ENCODE peak calls at places on chromosomes 2 and 18, in six cellular contexts. One of them, this sample, is unnamed.

GRCh38 chr18:50192903-50193795 is 1.8 kb downstream of the MYO5B start:
- DNase-seq in HCT116: no peak
- DNase-seq in cardiac muscle cell: no peak
- DNase-seq in transverse colon: peak; percentile 42
- DNase-seq in IMR-90: no peak
- DNase-seq in brain microvascular endothelial cell: no peak
- DNase-seq in this sample: no peak

GRCh38 chr18:70058916-70059315 is 111.2 kb upstream of the CD226 start:
- DNase-seq in brain microvascular endothelial cell: no peak
- DNase-seq in IMR-90: no peak
- DNase-seq in transverse colon: no peak
- DNase-seq in HCT116: no peak
- DNase-seq in cardiac muscle cell: no peak
- DNase-seq in this sample: no peak

GRCh38 chr2:193818801-193819499 is 1624.2 kb upstream of the TMEFF2 start:
- DNase-seq in transverse colon: no peak
- DNase-seq in HCT116: no peak
- DNase-seq in IMR-90: no peak
- DNase-seq in cardiac muscle cell: no peak
- DNase-seq in brain microvascular endothelial cell: no peak
- DNase-seq in this sample: no peak

GRCh38 chr2:101823849-101824248 is 126.3 kb downstream of the MAP4K4 start:
- DNase-seq in HCT116: no peak
- DNase-seq in brain microvascular endothelial cell: no peak
- DNase-seq in IMR-90: peak; percentile 75
- DNase-seq in transverse colon: no peak
- DNase-seq in cardiac muscle cell: no peak
- DNase-seq in this sample: no peak

GRCh38 chr2:118269408-118270051 is 181.3 kb downstream of the INSIG2 start:
- DNase-seq in IMR-90: no peak
- DNase-seq in cardiac muscle cell: no peak
- DNase-seq in HCT116: no peak
- DNase-seq in brain microvascular endothelial cell: no peak
- DNase-seq in transverse colon: no peak
- DNase-seq in this sample: no peak

GRCh38 chr2:121721926-121722325 is 14.7 kb downstream of the NIFK start:
- DNase-seq in HCT116: no peak
- DNase-seq in brain microvascular endothelial cell: peak; percentile 70
- DNase-seq in transverse colon: no peak
- DNase-seq in IMR-90: peak; percentile 92
- DNase-seq in cardiac muscle cell: peak; percentile 67
- DNase-seq in this sample: peak; percentile 78

GRCh38 chr2:197045115-197045514 is 118.6 kb upstream of the PGAP1 start:
- DNase-seq in cardiac muscle cell: no peak
- DNase-seq in transverse colon: no peak
- DNase-seq in brain microvascular endothelial cell: no peak
- DNase-seq in HCT116: no peak
- DNase-seq in IMR-90: no peak
- DNase-seq in this sample: no peak

GRCh38 chr2:57776916-57777315 is 269.7 kb upstream of the VRK2 start:
- DNase-seq in cardiac muscle cell: no peak
- DNase-seq in brain microvascular endothelial cell: no peak
- DNase-seq in HCT116: no peak
- DNase-seq in IMR-90: no peak
- DNase-seq in transverse colon: no peak
- DNase-seq in this sample: no peak

GRCh38 chr2:158042245-158042644 is 59.4 kb upstream of the UPP2 start:
- DNase-seq in HCT116: no peak
- DNase-seq in brain microvascular endothelial cell: no peak
- DNase-seq in cardiac muscle cell: peak; percentile 13
- DNase-seq in IMR-90: no peak
- DNase-seq in transverse colon: no peak
- DNase-seq in this sample: no peak

GRCh38 chr2:11631462-11631861 is 38.5 kb downstream of the NTSR2 start:
- DNase-seq in HCT116: no peak
- DNase-seq in transverse colon: no peak
- DNase-seq in IMR-90: no peak
- DNase-seq in cardiac muscle cell: no peak
- DNase-seq in brain microvascular endothelial cell: no peak
- DNase-seq in this sample: peak; percentile 77

GRCh38 chr2:224442092-224442999 is 40.4 kb upstream of the FAM124B start:
- DNase-seq in cardiac muscle cell: peak; percentile 48
- DNase-seq in HCT116: no peak
- DNase-seq in IMR-90: no peak
- DNase-seq in transverse colon: peak; percentile 14
- DNase-seq in brain microvascular endothelial cell: no peak
- DNase-seq in this sample: peak; percentile 27

GRCh38 chr2:101121174-101121573 is 30.0 kb downstream of the TBC1D8 start:
- DNase-seq in IMR-90: no peak
- DNase-seq in cardiac muscle cell: no peak
- DNase-seq in brain microvascular endothelial cell: no peak
- DNase-seq in transverse colon: peak; percentile 59
- DNase-seq in HCT116: no peak
- DNase-seq in this sample: no peak

GRCh38 chr2:227415538-227416424 is 28.0 kb upstream of the SCYGR1 start:
- DNase-seq in HCT116: no peak
- DNase-seq in brain microvascular endothelial cell: peak; percentile 36
- DNase-seq in transverse colon: no peak
- DNase-seq in cardiac muscle cell: peak; percentile 92
- DNase-seq in IMR-90: peak; percentile 69
- DNase-seq in this sample: peak; percentile 72

GRCh38 chr2:71060871-71061270 is 7.6 kb upstream of the NAGK start:
- DNase-seq in IMR-90: no peak
- DNase-seq in cardiac muscle cell: no peak
- DNase-seq in brain microvascular endothelial cell: no peak
- DNase-seq in HCT116: no peak
- DNase-seq in transverse colon: no peak
- DNase-seq in this sample: peak; percentile 34

GRCh38 chr2:118706371-118706770 is 141.1 kb downstream of the EN1 start:
- DNase-seq in transverse colon: no peak
- DNase-seq in IMR-90: no peak
- DNase-seq in HCT116: no peak
- DNase-seq in cardiac muscle cell: no peak
- DNase-seq in brain microvascular endothelial cell: no peak
- DNase-seq in this sample: no peak

GRCh38 chr2:64202206-64202864 is 58.1 kb upstream of the PELI1 start:
- DNase-seq in HCT116: no peak
- DNase-seq in IMR-90: peak; percentile 83
- DNase-seq in transverse colon: no peak
- DNase-seq in brain microvascular endothelial cell: peak; percentile 23
- DNase-seq in cardiac muscle cell: peak; percentile 53
- DNase-seq in this sample: no peak

GRCh38 chr2:142825861-142826260 is 51.6 kb upstream of the KYNU start:
- DNase-seq in HCT116: no peak
- DNase-seq in cardiac muscle cell: peak; percentile 44
- DNase-seq in brain microvascular endothelial cell: no peak
- DNase-seq in IMR-90: no peak
- DNase-seq in transverse colon: no peak
- DNase-seq in this sample: no peak

GRCh38 chr2:140316345-140316744 is 1536.2 kb upstream of the NXPH2 start:
- DNase-seq in transverse colon: no peak
- DNase-seq in cardiac muscle cell: no peak
- DNase-seq in IMR-90: no peak
- DNase-seq in HCT116: no peak
- DNase-seq in brain microvascular endothelial cell: no peak
- DNase-seq in this sample: no peak

GRCh38 chr2:43188561-43189386 is 37.6 kb downstream of the ZFP36L2 start:
- DNase-seq in HCT116: no peak
- DNase-seq in cardiac muscle cell: no peak
- DNase-seq in IMR-90: no peak
- DNase-seq in brain microvascular endothelial cell: no peak
- DNase-seq in transverse colon: no peak
- DNase-seq in this sample: no peak

GRCh38 chr18:58168221-58168620 is 124.2 kb downstream of the NEDD4L start:
- DNase-seq in transverse colon: no peak
- DNase-seq in cardiac muscle cell: no peak
- DNase-seq in IMR-90: no peak
- DNase-seq in HCT116: no peak
- DNase-seq in brain microvascular endothelial cell: no peak
- DNase-seq in this sample: no peak

GRCh38 chr2:1557467-1557820 is 144.2 kb downstream of the TPO start:
- DNase-seq in transverse colon: no peak
- DNase-seq in brain microvascular endothelial cell: no peak
- DNase-seq in HCT116: no peak
- DNase-seq in IMR-90: no peak
- DNase-seq in cardiac muscle cell: no peak
- DNase-seq in this sample: no peak

GRCh38 chr2:187150667-187151066 is 297.4 kb downstream of the CALCRL start:
- DNase-seq in HCT116: no peak
- DNase-seq in cardiac muscle cell: peak; percentile 29
- DNase-seq in brain microvascular endothelial cell: peak; percentile 49
- DNase-seq in transverse colon: no peak
- DNase-seq in IMR-90: peak; percentile 16
- DNase-seq in this sample: no peak

GRCh38 chr2:143607446-143608110 is 478.4 kb downstream of the ARHGAP15 start:
- DNase-seq in brain microvascular endothelial cell: no peak
- DNase-seq in HCT116: no peak
- DNase-seq in cardiac muscle cell: peak; percentile 30
- DNase-seq in transverse colon: no peak
- DNase-seq in IMR-90: peak; percentile 68
- DNase-seq in this sample: no peak

GRCh38 chr2:223784221-223784772 is 53.1 kb downstream of the AP1S3 start:
- DNase-seq in transverse colon: no peak
- DNase-seq in brain microvascular endothelial cell: no peak
- DNase-seq in cardiac muscle cell: no peak
- DNase-seq in IMR-90: no peak
- DNase-seq in HCT116: no peak
- DNase-seq in this sample: no peak

GRCh38 chr2:199441759-199442158 is 16.0 kb downstream of the SATB2 start:
- DNase-seq in brain microvascular endothelial cell: no peak
- DNase-seq in HCT116: no peak
- DNase-seq in cardiac muscle cell: no peak
- DNase-seq in transverse colon: peak; percentile 61
- DNase-seq in IMR-90: no peak
- DNase-seq in this sample: peak; percentile 44

GRCh38 chr2:199444749-199445148 is 13.0 kb downstream of the SATB2 start:
- DNase-seq in brain microvascular endothelial cell: no peak
- DNase-seq in IMR-90: peak; percentile 26
- DNase-seq in HCT116: no peak
- DNase-seq in transverse colon: no peak
- DNase-seq in cardiac muscle cell: no peak
- DNase-seq in this sample: no peak

GRCh38 chr2:199442173-199442572 is 15.6 kb downstream of the SATB2 start:
- DNase-seq in brain microvascular endothelial cell: no peak
- DNase-seq in HCT116: no peak
- DNase-seq in transverse colon: no peak
- DNase-seq in IMR-90: no peak
- DNase-seq in cardiac muscle cell: no peak
- DNase-seq in this sample: no peak

GRCh38 chr2:199446996-199447395 is 10.7 kb downstream of the SATB2 start:
- DNase-seq in transverse colon: no peak
- DNase-seq in IMR-90: no peak
- DNase-seq in cardiac muscle cell: no peak
- DNase-seq in brain microvascular endothelial cell: no peak
- DNase-seq in HCT116: no peak
- DNase-seq in this sample: no peak

GRCh38 chr2:199443589-199444130 is 14.1 kb downstream of the SATB2 start:
- DNase-seq in cardiac muscle cell: no peak
- DNase-seq in brain microvascular endothelial cell: no peak
- DNase-seq in transverse colon: no peak
- DNase-seq in IMR-90: peak; percentile 62
- DNase-seq in HCT116: no peak
- DNase-seq in this sample: no peak
- H3K36me3 ChIP-seq in cardiac muscle cell: no peaks in the 10 kb centered on the region
- H3K36me3 ChIP-seq in brain microvascular endothelial cell: no peaks in the 10 kb centered on the region
- H3K36me3 ChIP-seq in transverse colon: no peaks in the 10 kb centered on the region
- H3K36me3 ChIP-seq in IMR-90: peaks cover 3% of the 10 kb centered on the region
- H3K36me3 ChIP-seq in HCT116: peaks cover 4% of the 10 kb centered on the region
- H3K36me3 ChIP-seq in this sample: no peaks in the 10 kb centered on the region

DNA sequence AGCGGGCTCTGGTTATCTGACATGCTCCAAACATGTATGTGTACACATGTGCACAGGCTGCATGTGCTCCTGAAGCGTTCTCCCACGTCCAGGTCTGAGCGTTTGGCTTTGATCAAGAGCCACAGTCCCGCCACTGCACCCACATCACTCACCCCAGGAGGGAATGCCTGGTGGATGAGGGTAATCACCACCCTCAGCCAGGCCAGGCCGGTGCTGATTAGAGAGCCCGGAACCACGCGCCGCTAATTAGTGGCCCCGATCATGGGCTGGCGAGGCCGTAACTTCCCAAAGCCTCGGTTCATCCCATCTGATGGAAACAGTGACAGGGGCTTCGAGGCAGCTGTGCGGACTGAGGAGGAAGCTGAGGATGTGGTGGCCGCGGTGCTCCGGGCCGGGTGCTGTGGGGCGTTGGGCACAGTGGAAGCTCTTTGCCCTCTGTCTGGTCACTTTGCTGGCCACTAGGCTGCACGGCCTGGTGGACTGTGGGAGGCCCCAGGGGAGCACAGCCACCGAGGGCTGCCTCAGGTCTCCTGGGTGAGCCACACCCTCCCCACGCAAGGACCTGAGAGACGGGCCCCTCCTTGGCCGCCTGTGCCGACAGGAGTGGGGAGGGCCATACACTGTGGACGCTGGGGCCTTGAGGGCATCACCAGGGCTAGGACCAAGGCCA is 219.4 kb downstream of the TWIST2 start:
- DNase-seq in brain microvascular endothelial cell: no peak
- DNase-seq in IMR-90: no peak
- DNase-seq in HCT116: no peak
- DNase-seq in transverse colon: no peak
- DNase-seq in cardiac muscle cell: no peak
- DNase-seq in this sample: no peak
- H3K36me3 ChIP-seq in brain microvascular endothelial cell: peaks cover 6% of the 10 kb centered on the region
- H3K36me3 ChIP-seq in IMR-90: peaks cover 60% of the 10 kb centered on the region
- H3K36me3 ChIP-seq in HCT116: no peaks in the 10 kb centered on the region
- H3K36me3 ChIP-seq in transverse colon: peaks cover 20% of the 10 kb centered on the region
- H3K36me3 ChIP-seq in cardiac muscle cell: no peaks in the 10 kb centered on the region
- H3K36me3 ChIP-seq in this sample: no peaks in the 10 kb centered on the region

GRCh38 chr2:86065512-86065911 is 40.2 kb downstream of the POLR1A start:
- DNase-seq in transverse colon: no peak
- DNase-seq in brain microvascular endothelial cell: no peak
- DNase-seq in IMR-90: no peak
- DNase-seq in HCT116: no peak
- DNase-seq in cardiac muscle cell: peak; percentile 41
- DNase-seq in this sample: no peak

GRCh38 chr2:86068098-86069047 is 37.3 kb downstream of the POLR1A start:
- DNase-seq in transverse colon: peak; percentile 24
- DNase-seq in IMR-90: peak; percentile 30
- DNase-seq in cardiac muscle cell: no peak
- DNase-seq in HCT116: no peak
- DNase-seq in brain microvascular endothelial cell: peak; percentile 24
- DNase-seq in this sample: no peak

GRCh38 chr2:86064006-86064405 is 41.7 kb downstream of the POLR1A start:
- DNase-seq in IMR-90: peak; percentile 47
- DNase-seq in HCT116: no peak
- DNase-seq in transverse colon: no peak
- DNase-seq in cardiac muscle cell: no peak
- DNase-seq in brain microvascular endothelial cell: peak; percentile 27
- DNase-seq in this sample: no peak

GRCh38 chr2:86066915-86067314 is 38.8 kb downstream of the POLR1A start:
- DNase-seq in IMR-90: no peak
- DNase-seq in HCT116: no peak
- DNase-seq in cardiac muscle cell: no peak
- DNase-seq in transverse colon: no peak
- DNase-seq in brain microvascular endothelial cell: no peak
- DNase-seq in this sample: no peak

GRCh38 chr2:86066007-86066578 is 39.6 kb downstream of the POLR1A start:
- DNase-seq in brain microvascular endothelial cell: no peak
- DNase-seq in transverse colon: no peak
- DNase-seq in HCT116: no peak
- DNase-seq in cardiac muscle cell: no peak
- DNase-seq in IMR-90: no peak
- DNase-seq in this sample: no peak
- H3K36me3 ChIP-seq in brain microvascular endothelial cell: peaks cover 48% of the 10 kb centered on the region
- H3K36me3 ChIP-seq in transverse colon: peaks cover 35% of the 10 kb centered on the region
- H3K36me3 ChIP-seq in HCT116: peaks cover 58% of the 10 kb centered on the region
- H3K36me3 ChIP-seq in cardiac muscle cell: peaks cover 40% of the 10 kb centered on the region
- H3K36me3 ChIP-seq in IMR-90: peaks cover 30% of the 10 kb centered on the region
- H3K36me3 ChIP-seq in this sample: peaks cover 95% of the 10 kb centered on the region

GRCh38 chr2:25301453-25302352 is 40.0 kb downstream of the DNMT3A start:
- DNase-seq in IMR-90: peak; percentile 91
- DNase-seq in brain microvascular endothelial cell: peak; percentile 67
- DNase-seq in cardiac muscle cell: peak; percentile 62
- DNase-seq in HCT116: peak; percentile 6
- DNase-seq in transverse colon: peak; percentile 34
- DNase-seq in this sample: peak; percentile 67
- H3K36me3 ChIP-seq in IMR-90: peaks cover 26% of the 10 kb centered on the region
- H3K36me3 ChIP-seq in brain microvascular endothelial cell: no peaks in the 10 kb centered on the region
- H3K36me3 ChIP-seq in cardiac muscle cell: peaks cover 3% of the 10 kb centered on the region
- H3K36me3 ChIP-seq in HCT116: no peaks in the 10 kb centered on the region
- H3K36me3 ChIP-seq in transverse colon: no peaks in the 10 kb centered on the region
- H3K36me3 ChIP-seq in this sample: no peaks in the 10 kb centered on the region

This sample was measured in MG63.